ENCODE peak calls at places on chromosomes 13 and 19, in five cellular contexts. One of them, this sample, is unnamed.

GRCh38 chr13:78603240-78603947 is at the start of gene POU4F1:
- DNase-seq in GM12878: peak; percentile 19
- DNase-seq in H1: peak; percentile 90
- DNase-seq in K562: peak; percentile 92
- DNase-seq in GM12891: peak; percentile 80
- DNase-seq in this sample: peak; percentile 65

GRCh38 chr13:43830481-43830873 is 43.7 kb upstream of the ENOX1 start:
- DNase-seq in GM12878: no peak
- DNase-seq in H1: no peak
- DNase-seq in K562: no peak
- DNase-seq in GM12891: no peak
- DNase-seq in this sample: no peak

GRCh38 chr13:102651392-102651791 is 43.5 kb downstream of the METTL21C start:
- DNase-seq in GM12878: no peak
- DNase-seq in H1: no peak
- DNase-seq in K562: no peak
- DNase-seq in GM12891: no peak
- DNase-seq in this sample: no peak

GRCh38 chr19:38713227-38713649 is 31.0 kb downstream of the CAPN12 start:
- DNase-seq in GM12878: no peak
- DNase-seq in H1: no peak
- DNase-seq in K562: no peak
- DNase-seq in GM12891: no peak
- DNase-seq in this sample: no peak

GRCh38 chr13:30063892-30064291 is 213.5 kb upstream of the UBL3 start:
- DNase-seq in GM12878: no peak
- DNase-seq in H1: no peak
- DNase-seq in K562: no peak
- DNase-seq in GM12891: no peak
- DNase-seq in this sample: no peak

GRCh38 chr19:42284641-42285341 is 15.7 kb downstream of the CIC start:
- DNase-seq in GM12878: no peak
- DNase-seq in H1: peak; percentile 57
- DNase-seq in K562: no peak
- DNase-seq in GM12891: no peak
- DNase-seq in this sample: no peak

GRCh38 chr13:83325454-83325853 is 556.8 kb downstream of the SLITRK1 start:
- DNase-seq in GM12878: no peak
- DNase-seq in H1: no peak
- DNase-seq in K562: no peak
- DNase-seq in GM12891: no peak
- DNase-seq in this sample: no peak

GRCh38 chr13:100124265-100124664 is 35.4 kb downstream of the PCCA start:
- DNase-seq in GM12878: no peak
- DNase-seq in H1: no peak
- DNase-seq in K562: no peak
- DNase-seq in GM12891: no peak
- DNase-seq in this sample: no peak

GRCh38 chr13:22108283-22108897 is 437.5 kb downstream of the FGF9 start:
- DNase-seq in GM12878: no peak
- DNase-seq in H1: no peak
- DNase-seq in K562: no peak
- DNase-seq in GM12891: no peak
- DNase-seq in this sample: no peak

GRCh38 chr19:4369888-4370260 is 26.5 kb downstream of the MPND start:
- DNase-seq in GM12878: no peak
- DNase-seq in H1: peak; percentile 74
- DNase-seq in K562: no peak
- DNase-seq in GM12891: peak; percentile 66
- DNase-seq in this sample: peak; percentile 59

GRCh38 chr13:33016414-33017409 is at the start of gene KL:
- DNase-seq in GM12878: no peak
- DNase-seq in H1: peak; percentile 72
- DNase-seq in K562: no peak
- DNase-seq in GM12891: peak; percentile 39
- DNase-seq in this sample: peak; percentile 30

GRCh38 chr13:39655041-39655568 is 357 bp upstream of the COG6 start:
- DNase-seq in GM12878: no peak
- DNase-seq in H1: no peak
- DNase-seq in K562: no peak
- DNase-seq in GM12891: no peak
- DNase-seq in this sample: no peak

GRCh38 chr13:39656325-39656677 is 839 bp downstream of the COG6 start:
- DNase-seq in GM12878: no peak
- DNase-seq in H1: no peak
- DNase-seq in K562: no peak
- DNase-seq in GM12891: no peak
- DNase-seq in this sample: no peak

GRCh38 chr13:39655569-39656324 is at the start of gene COG6:
- DNase-seq in GM12878: peak; percentile 86
- DNase-seq in H1: peak; percentile 99
- DNase-seq in K562: peak; percentile 81
- DNase-seq in GM12891: peak; percentile 72
- DNase-seq in this sample: peak; percentile 67
- TF ChIP-seq POLR2A in GM12878: peak; percentile 90
- TF ChIP-seq POLR2A in H1: peak; percentile 31
- TF ChIP-seq POLR2A in K562: peak; percentile 61
- TF ChIP-seq POLR2A in GM12891: peak; percentile 33
- TF ChIP-seq POLR2A in this sample: peak; percentile 51

GRCh38 chr19:10269333-10270179 is 1.4 kb upstream of the ICAM1 start:
- DNase-seq in GM12878: no peak
- DNase-seq in H1: peak; percentile 99
- DNase-seq in K562: peak; percentile 85
- DNase-seq in GM12891: no peak
- DNase-seq in this sample: no peak
- TF ChIP-seq TAF1 in GM12878: peak; percentile 16
- TF ChIP-seq TAF1 in H1: no peak
- TF ChIP-seq TAF1 in K562: peak; percentile 2
- TF ChIP-seq TAF1 in GM12891: no peak
- TF ChIP-seq TAF1 in this sample: peak; percentile 26

DNA sequence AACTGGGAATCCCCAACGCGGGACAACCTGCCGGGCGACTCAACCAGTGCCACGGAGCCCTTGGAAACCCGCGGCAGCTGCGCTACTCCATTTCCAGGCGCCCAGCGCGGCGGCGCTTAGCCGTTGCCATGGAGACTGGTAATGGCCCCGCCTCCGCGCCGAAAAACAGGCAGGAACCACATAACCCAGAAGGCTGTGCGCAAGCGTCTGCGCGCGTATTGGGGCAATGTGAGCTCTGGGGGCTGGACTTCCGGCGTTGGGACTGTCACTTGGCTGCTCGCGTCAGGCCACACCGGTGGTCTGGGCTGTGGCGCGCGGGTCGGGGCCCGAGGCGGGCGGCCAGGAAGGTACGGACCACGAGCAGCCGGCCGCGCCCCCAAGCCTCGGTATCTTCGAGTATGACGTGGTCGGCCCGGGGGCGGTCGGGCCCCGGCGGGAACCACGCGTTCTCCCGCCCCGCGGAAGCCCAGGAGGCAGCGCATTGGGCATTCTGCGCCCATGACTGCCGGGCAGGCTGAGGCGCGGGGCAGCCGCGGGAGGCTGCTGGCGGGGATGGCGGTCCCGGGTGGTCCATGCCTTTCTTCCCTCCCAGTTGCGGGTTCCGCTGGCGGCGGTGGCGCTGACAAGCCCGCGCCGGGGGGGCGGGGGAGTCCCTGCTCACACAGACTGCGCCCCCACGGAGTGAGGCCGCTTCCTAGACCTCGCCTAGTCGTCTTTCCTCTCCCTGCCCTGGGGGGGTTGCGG is at the start of gene ZNF324B:
- DNase-seq in GM12878: peak; percentile 71
- DNase-seq in H1: peak; percentile 96
- DNase-seq in K562: peak; percentile 93
- DNase-seq in GM12891: peak; percentile 97
- DNase-seq in this sample: peak; percentile 98
- TF ChIP-seq POLR2A in GM12878: peak; percentile 85
- TF ChIP-seq POLR2A in H1: no peak
- TF ChIP-seq POLR2A in K562: peak; percentile 82
- TF ChIP-seq POLR2A in GM12891: peak; percentile 45
- TF ChIP-seq POLR2A in this sample: peak; percentile 66

GRCh38 chr19:55461259-55461973 is at the start of gene ISOC2:
- DNase-seq in GM12878: peak; percentile 98
- DNase-seq in H1: peak; percentile 100
- DNase-seq in K562: peak; percentile 95
- DNase-seq in GM12891: peak; percentile 100
- DNase-seq in this sample: peak; percentile 100

GRCh38 chr19:55462722-55463121 is 1.3 kb upstream of the ISOC2 start:
- DNase-seq in GM12878: no peak
- DNase-seq in H1: no peak
- DNase-seq in K562: no peak
- DNase-seq in GM12891: no peak
- DNase-seq in this sample: no peak

GRCh38 chr19:55463583-55464031 is 944 bp downstream of the C19orf85 start:
- DNase-seq in GM12878: no peak
- DNase-seq in H1: no peak
- DNase-seq in K562: no peak
- DNase-seq in GM12891: no peak
- DNase-seq in this sample: no peak

GRCh38 chr19:55460670-55461258 is 678 bp downstream of the ISOC2 start:
- DNase-seq in GM12878: no peak
- DNase-seq in H1: peak; percentile 92
- DNase-seq in K562: peak; percentile 87
- DNase-seq in GM12891: no peak
- DNase-seq in this sample: no peak

GRCh38 chr19:55461974-55462628 is 659 bp upstream of the ISOC2 start:
- DNase-seq in GM12878: no peak
- DNase-seq in H1: no peak
- DNase-seq in K562: peak; percentile 76
- DNase-seq in GM12891: no peak
- DNase-seq in this sample: no peak
- TF ChIP-seq TAF1 in GM12878: no peak
- TF ChIP-seq TAF1 in H1: no peak
- TF ChIP-seq TAF1 in K562: no peak
- TF ChIP-seq TAF1 in GM12891: no peak
- TF ChIP-seq TAF1 in this sample: no peak

DNA sequence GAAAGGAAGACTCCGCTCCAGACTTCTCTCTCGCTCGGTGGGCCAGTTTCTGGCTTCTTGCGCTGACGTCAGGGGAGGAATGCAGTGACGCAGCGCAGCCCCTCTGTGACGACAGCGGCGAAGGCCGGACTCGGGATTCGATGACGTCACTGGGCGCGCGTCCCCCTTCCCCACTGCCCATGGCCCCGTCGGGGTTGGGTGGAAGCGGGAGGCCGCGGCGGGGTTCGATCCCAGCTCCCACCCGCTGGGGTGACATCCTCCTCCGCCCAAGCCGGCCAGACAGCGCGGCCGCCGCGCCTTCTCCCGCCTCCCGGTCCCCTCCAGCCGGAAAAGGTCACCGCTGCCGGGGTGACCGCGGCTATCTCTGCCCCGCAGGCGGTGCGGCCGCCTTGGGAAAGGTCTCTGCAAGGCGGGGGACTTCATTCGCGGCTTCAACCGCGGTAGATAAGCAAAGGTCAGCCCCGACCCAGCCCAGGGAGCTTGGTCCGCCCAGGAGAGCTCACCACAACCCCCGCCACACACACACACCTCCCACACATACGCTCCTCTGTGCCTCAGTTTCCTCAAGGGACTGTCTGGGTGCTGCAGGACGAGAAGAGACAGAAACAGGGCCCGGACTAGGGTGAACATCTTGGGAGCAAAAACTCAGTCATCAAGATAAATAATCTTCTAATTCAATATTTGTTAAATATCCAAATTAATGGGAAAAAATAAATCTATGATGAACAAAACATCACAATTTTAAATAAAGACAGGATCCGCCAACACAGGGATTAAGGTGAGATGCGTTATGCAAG is 844 bp upstream of the RFX1 start:
- DNase-seq in GM12878: no peak
- DNase-seq in H1: peak; percentile 98
- DNase-seq in K562: peak; percentile 80
- DNase-seq in GM12891: no peak
- DNase-seq in this sample: no peak
- TF ChIP-seq POLR2A in GM12878: peak; percentile 86
- TF ChIP-seq POLR2A in H1: no peak
- TF ChIP-seq POLR2A in K562: peak; percentile 71
- TF ChIP-seq POLR2A in GM12891: no peak
- TF ChIP-seq POLR2A in this sample: peak; percentile 81

DNA sequence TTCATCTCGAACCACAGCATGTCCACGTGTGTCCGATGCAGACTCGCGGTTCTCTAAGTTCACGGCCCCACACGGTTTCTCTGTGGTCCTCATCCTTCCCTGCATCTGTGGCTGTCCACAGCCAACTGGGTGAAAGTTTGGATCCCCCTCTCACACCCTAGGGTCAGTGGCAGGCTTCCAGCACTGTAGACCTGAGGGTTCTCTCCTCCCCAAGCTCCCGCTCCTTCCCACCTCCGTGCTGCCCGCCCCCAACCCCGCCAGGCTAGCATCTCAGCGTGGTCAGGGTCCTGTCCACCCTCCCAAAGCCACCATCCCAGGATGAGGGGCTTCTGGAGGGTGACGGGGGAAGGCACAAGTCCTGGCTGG is 3.0 kb downstream of the ANGPTL4 start:
- DNase-seq in GM12878: no peak
- DNase-seq in H1: no peak
- DNase-seq in K562: no peak
- DNase-seq in GM12891: no peak
- DNase-seq in this sample: no peak
- TF ChIP-seq TAF1 in GM12878: no peak
- TF ChIP-seq TAF1 in H1: no peak
- TF ChIP-seq TAF1 in K562: no peak
- TF ChIP-seq TAF1 in GM12891: no peak
- TF ChIP-seq TAF1 in this sample: no peak

GRCh38 chr19:18194554-18195238 is 1.7 kb downstream of the MPV17L2 start:
- DNase-seq in GM12878: no peak
- DNase-seq in H1: peak; percentile 76
- DNase-seq in K562: peak; percentile 83
- DNase-seq in GM12891: peak; percentile 56
- DNase-seq in this sample: peak; percentile 60
- TF ChIP-seq POLR2A in GM12878: peak; percentile 41
- TF ChIP-seq POLR2A in H1: no peak
- TF ChIP-seq POLR2A in K562: no peak
- TF ChIP-seq POLR2A in GM12891: no peak
- TF ChIP-seq POLR2A in this sample: no peak

DNA sequence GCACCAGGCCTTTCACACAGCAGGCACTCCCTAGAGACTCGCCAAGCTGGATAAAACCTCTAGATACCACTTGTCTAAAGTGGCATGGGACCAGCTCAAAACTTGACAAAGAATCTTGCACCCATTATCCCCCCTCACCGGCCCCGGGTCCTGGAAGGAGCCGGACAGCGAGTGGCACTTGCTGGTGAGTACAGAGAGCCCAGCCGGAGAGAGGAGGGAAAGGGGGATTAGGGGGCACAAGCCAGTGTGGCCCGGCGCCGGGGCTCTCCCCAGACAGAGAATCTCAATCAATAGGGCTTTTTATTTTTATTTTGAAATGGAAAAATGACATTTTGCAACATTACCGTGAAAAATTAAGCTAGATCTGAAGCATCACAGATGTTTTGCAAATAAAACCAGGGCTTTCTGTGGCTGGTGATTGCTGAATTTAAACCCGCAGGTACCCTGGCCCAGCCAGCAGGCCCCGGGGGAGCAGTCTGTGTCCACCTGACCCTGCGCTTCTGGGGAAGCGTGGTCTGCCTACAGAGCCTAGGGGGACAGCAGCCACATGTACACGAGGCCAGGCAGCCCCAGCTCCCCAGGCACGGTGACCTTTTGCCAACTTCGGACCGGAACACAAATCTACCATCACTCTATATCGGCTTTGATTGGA is 10.0 kb upstream of the VSTM2B start:
- DNase-seq in GM12878: no peak
- DNase-seq in H1: no peak
- DNase-seq in K562: no peak
- DNase-seq in GM12891: no peak
- DNase-seq in this sample: no peak
- TF ChIP-seq TAF1 in GM12878: no peak
- TF ChIP-seq TAF1 in H1: no peak
- TF ChIP-seq TAF1 in K562: no peak
- TF ChIP-seq TAF1 in GM12891: no peak
- TF ChIP-seq TAF1 in this sample: no peak

This sample was measured in GM12892.